ENCODE peak calls at places on chromosomes 5 and 9, in nine cellular contexts. M, P, Z, V, G, O, A, T and J are unnamed samples.

GRCh38 chr9:133429641-133430161 is 7.5 kb downstream of the ADAMTS13 start:
- DNase-seq in M (no peak), P (no peak), Z (no peak), V (peak; percentile 78), G (no peak), O (no peak), A (no peak), T (peak; percentile 26), J (no peak)

GRCh38 chr5:98735806-98736507 is 37.5 kb upstream of the RGMB start:
- DNase-seq in M (no peak), P (no peak), Z (no peak), V (no peak), G (peak; percentile 24), O (peak; percentile 81), A (no peak), T (peak; percentile 56), J (no peak)

GRCh38 chr5:55469838-55470237 is 64.9 kb downstream of the PLPP1 start:
- DNase-seq in M (no peak), P (no peak), Z (peak; percentile 33), V (no peak), G (no peak), O (no peak), A (no peak), T (no peak), J (no peak)

GRCh38 chr9:77403244-77403643 is 225.9 kb downstream of the VPS13A start:
- DNase-seq in M (no peak), P (no peak), Z (no peak), V (no peak), G (no peak), O (peak; percentile 73), A (no peak), T (peak; percentile 54), J (no peak)

GRCh38 chr9:93958121-93958874 is 3.1 kb upstream of the BARX1 start:
- DNase-seq in M (no peak), P (no peak), Z (no peak), V (peak; percentile 81), G (no peak), O (no peak), A (no peak), T (no peak), J (no peak)

GRCh38 chr9:112640311-112640710 is 77.6 kb downstream of the INIP start:
- DNase-seq in M (no peak), P (no peak), Z (no peak), V (no peak), G (no peak), O (no peak), A (no peak), T (no peak), J (no peak)

GRCh38 chr5:140870221-140871201 is 1.8 kb downstream of the PCDHA11 start:
- DNase-seq in M (no peak), P (no peak), Z (no peak), V (no peak), G (no peak), O (no peak), A (no peak), T (no peak), J (no peak)

GRCh38 chr5:126998201-126998631 is 32.1 kb downstream of the MARCHF3 start:
- DNase-seq in M (peak; percentile 49), P (no peak), Z (no peak), V (peak; percentile 80), G (no peak), O (peak; percentile 52), A (peak; percentile 18), T (peak; percentile 68), J (peak; percentile 13)

GRCh38 chr9:95815153-95815552 is 60.3 kb upstream of the ERCC6L2 start:
- DNase-seq in M (no peak), P (no peak), Z (peak; percentile 25), V (no peak), G (peak; percentile 46), O (peak; percentile 81), A (no peak), T (peak; percentile 85), J (no peak)

GRCh38 chr5:116510525-116510924 is 64.1 kb downstream of the SEMA6A start:
- DNase-seq in M (no peak), P (no peak), Z (no peak), V (no peak), G (no peak), O (no peak), A (no peak), T (peak; percentile 29), J (no peak)

GRCh38 chr5:95741458-95741857 is 10.3 kb downstream of the RHOBTB3 start:
- DNase-seq in M (no peak), P (no peak), Z (no peak), V (no peak), G (no peak), O (no peak), A (no peak), T (no peak), J (no peak)

GRCh38 chr9:87122947-87123685 is 175.8 kb upstream of the GAS1 start:
- DNase-seq in M (no peak), P (peak; percentile 88), Z (peak; percentile 44), V (no peak), G (peak; percentile 55), O (peak; percentile 95), A (no peak), T (peak; percentile 94), J (no peak)

GRCh38 chr9:87827341-87827740 is 55.3 kb upstream of the SPATA31E1 start:
- DNase-seq in M (no peak), P (no peak), Z (no peak), V (no peak), G (no peak), O (no peak), A (no peak), T (no peak), J (no peak)

GRCh38 chr9:10612649-10613398 is at the start of gene PTPRD:
- DNase-seq in M (peak; percentile 26), P (peak; percentile 23), Z (peak; percentile 19), V (peak; percentile 72), G (no peak), O (peak; percentile 16), A (peak; percentile 25), T (peak; percentile 46), J (peak; percentile 8)